ENCODE peak calls at places on chromosomes 13 and 19, in five cellular contexts. One of them, this sample, is unnamed.

GRCh38 chr19:16416574-16416973 is 55.2 kb downstream of the EPS15L1 start:
- DNase-seq in stimulated activated CD4-positive, alpha-beta T cell treated with anti-CD3 and anti-CD28 coated beads, Interleukin-4, amount 100 ng/mL, for 4 hours: no peak
- DNase-seq in fibroblast of lung: no peak
- DNase-seq in cardiac muscle cell: no peak
- DNase-seq in activated CD4-positive, alpha-beta T cell treated with anti-CD3 and anti-CD28 coated beads for 48 hours: no peak
- DNase-seq in this sample: no peak

GRCh38 chr13:55566334-55566733 is 1574.4 kb upstream of the PRR20A start:
- DNase-seq in activated CD4-positive, alpha-beta T cell treated with anti-CD3 and anti-CD28 coated beads for 48 hours: no peak
- DNase-seq in stimulated activated CD4-positive, alpha-beta T cell treated with anti-CD3 and anti-CD28 coated beads, Interleukin-4, amount 100 ng/mL, for 4 hours: no peak
- DNase-seq in fibroblast of lung: no peak
- DNase-seq in cardiac muscle cell: no peak
- DNase-seq in this sample: no peak

GRCh38 chr19:3849092-3849491 is 19.7 kb downstream of the ZFR2 start:
- DNase-seq in stimulated activated CD4-positive, alpha-beta T cell treated with anti-CD3 and anti-CD28 coated beads, Interleukin-4, amount 100 ng/mL, for 4 hours: peak; percentile 46
- DNase-seq in cardiac muscle cell: no peak
- DNase-seq in fibroblast of lung: no peak
- DNase-seq in activated CD4-positive, alpha-beta T cell treated with anti-CD3 and anti-CD28 coated beads for 48 hours: peak; percentile 64
- DNase-seq in this sample: no peak

GRCh38 chr13:45522571-45522970 is 57.8 kb downstream of the COG3 start:
- DNase-seq in fibroblast of lung: no peak
- DNase-seq in cardiac muscle cell: no peak
- DNase-seq in activated CD4-positive, alpha-beta T cell treated with anti-CD3 and anti-CD28 coated beads for 48 hours: no peak
- DNase-seq in stimulated activated CD4-positive, alpha-beta T cell treated with anti-CD3 and anti-CD28 coated beads, Interleukin-4, amount 100 ng/mL, for 4 hours: no peak
- DNase-seq in this sample: no peak

GRCh38 chr19:45657520-45658163 is 10.4 kb upstream of the GIPR start:
- DNase-seq in cardiac muscle cell: no peak
- DNase-seq in fibroblast of lung: no peak
- DNase-seq in activated CD4-positive, alpha-beta T cell treated with anti-CD3 and anti-CD28 coated beads for 48 hours: no peak
- DNase-seq in stimulated activated CD4-positive, alpha-beta T cell treated with anti-CD3 and anti-CD28 coated beads, Interleukin-4, amount 100 ng/mL, for 4 hours: no peak
- DNase-seq in this sample: no peak

GRCh38 chr19:52963229-52963760 is 614 bp upstream of the ZNF816 start:
- DNase-seq in stimulated activated CD4-positive, alpha-beta T cell treated with anti-CD3 and anti-CD28 coated beads, Interleukin-4, amount 100 ng/mL, for 4 hours: peak; percentile 2
- DNase-seq in activated CD4-positive, alpha-beta T cell treated with anti-CD3 and anti-CD28 coated beads for 48 hours: peak; percentile 12
- DNase-seq in cardiac muscle cell: no peak
- DNase-seq in fibroblast of lung: no peak
- DNase-seq in this sample: no peak

GRCh38 chr13:41054919-41055619 is 6.2 kb upstream of the WBP4 start:
- DNase-seq in stimulated activated CD4-positive, alpha-beta T cell treated with anti-CD3 and anti-CD28 coated beads, Interleukin-4, amount 100 ng/mL, for 4 hours: no peak
- DNase-seq in fibroblast of lung: no peak
- DNase-seq in cardiac muscle cell: no peak
- DNase-seq in activated CD4-positive, alpha-beta T cell treated with anti-CD3 and anti-CD28 coated beads for 48 hours: no peak
- DNase-seq in this sample: no peak

GRCh38 chr13:31904941-31905824 is 126.4 kb upstream of the FRY start:
- DNase-seq in cardiac muscle cell: no peak
- DNase-seq in stimulated activated CD4-positive, alpha-beta T cell treated with anti-CD3 and anti-CD28 coated beads, Interleukin-4, amount 100 ng/mL, for 4 hours: no peak
- DNase-seq in activated CD4-positive, alpha-beta T cell treated with anti-CD3 and anti-CD28 coated beads for 48 hours: no peak
- DNase-seq in fibroblast of lung: no peak
- DNase-seq in this sample: no peak

GRCh38 chr19:2798733-2799132 is 13.4 kb downstream of the THOP1 start:
- DNase-seq in cardiac muscle cell: peak; percentile 20
- DNase-seq in fibroblast of lung: no peak
- DNase-seq in stimulated activated CD4-positive, alpha-beta T cell treated with anti-CD3 and anti-CD28 coated beads, Interleukin-4, amount 100 ng/mL, for 4 hours: no peak
- DNase-seq in activated CD4-positive, alpha-beta T cell treated with anti-CD3 and anti-CD28 coated beads for 48 hours: no peak
- DNase-seq in this sample: no peak

GRCh38 chr13:59111711-59112110 is 1052.0 kb downstream of the DIAPH3 start:
- DNase-seq in fibroblast of lung: peak; percentile 76
- DNase-seq in activated CD4-positive, alpha-beta T cell treated with anti-CD3 and anti-CD28 coated beads for 48 hours: no peak
- DNase-seq in stimulated activated CD4-positive, alpha-beta T cell treated with anti-CD3 and anti-CD28 coated beads, Interleukin-4, amount 100 ng/mL, for 4 hours: no peak
- DNase-seq in cardiac muscle cell: peak; percentile 87
- DNase-seq in this sample: no peak

GRCh38 chr19:18860725-18861124 is 29.0 kb downstream of the UPF1 start:
- DNase-seq in fibroblast of lung: no peak
- DNase-seq in activated CD4-positive, alpha-beta T cell treated with anti-CD3 and anti-CD28 coated beads for 48 hours: no peak
- DNase-seq in stimulated activated CD4-positive, alpha-beta T cell treated with anti-CD3 and anti-CD28 coated beads, Interleukin-4, amount 100 ng/mL, for 4 hours: no peak
- DNase-seq in cardiac muscle cell: no peak
- DNase-seq in this sample: no peak

GRCh38 chr13:21688056-21688455 is 17.2 kb downstream of the FGF9 start:
- DNase-seq in activated CD4-positive, alpha-beta T cell treated with anti-CD3 and anti-CD28 coated beads for 48 hours: no peak
- DNase-seq in fibroblast of lung: no peak
- DNase-seq in stimulated activated CD4-positive, alpha-beta T cell treated with anti-CD3 and anti-CD28 coated beads, Interleukin-4, amount 100 ng/mL, for 4 hours: no peak
- DNase-seq in cardiac muscle cell: no peak
- DNase-seq in this sample: no peak

GRCh38 chr19:8451885-8452284 is 7.1 kb downstream of the HNRNPM start:
- DNase-seq in cardiac muscle cell: peak; percentile 36
- DNase-seq in activated CD4-positive, alpha-beta T cell treated with anti-CD3 and anti-CD28 coated beads for 48 hours: no peak
- DNase-seq in stimulated activated CD4-positive, alpha-beta T cell treated with anti-CD3 and anti-CD28 coated beads, Interleukin-4, amount 100 ng/mL, for 4 hours: no peak
- DNase-seq in fibroblast of lung: peak; percentile 48
- DNase-seq in this sample: no peak

GRCh38 chr13:48125794-48126228 is 30.9 kb upstream of the MED4 start:
- DNase-seq in fibroblast of lung: peak; percentile 55
- DNase-seq in cardiac muscle cell: peak; percentile 81
- DNase-seq in stimulated activated CD4-positive, alpha-beta T cell treated with anti-CD3 and anti-CD28 coated beads, Interleukin-4, amount 100 ng/mL, for 4 hours: no peak
- DNase-seq in activated CD4-positive, alpha-beta T cell treated with anti-CD3 and anti-CD28 coated beads for 48 hours: no peak
- DNase-seq in this sample: no peak

GRCh38 chr13:106113796-106114195 is 421.7 kb downstream of the EFNB2 start:
- DNase-seq in fibroblast of lung: no peak
- DNase-seq in activated CD4-positive, alpha-beta T cell treated with anti-CD3 and anti-CD28 coated beads for 48 hours: no peak
- DNase-seq in stimulated activated CD4-positive, alpha-beta T cell treated with anti-CD3 and anti-CD28 coated beads, Interleukin-4, amount 100 ng/mL, for 4 hours: no peak
- DNase-seq in cardiac muscle cell: no peak
- DNase-seq in this sample: no peak

GRCh38 chr19:46426506-46427162 is 2.1 kb downstream of the PNMA8C start:
- DNase-seq in cardiac muscle cell: peak; percentile 89
- DNase-seq in activated CD4-positive, alpha-beta T cell treated with anti-CD3 and anti-CD28 coated beads for 48 hours: peak; percentile 54
- DNase-seq in stimulated activated CD4-positive, alpha-beta T cell treated with anti-CD3 and anti-CD28 coated beads, Interleukin-4, amount 100 ng/mL, for 4 hours: no peak
- DNase-seq in fibroblast of lung: peak; percentile 84
- DNase-seq in this sample: peak; percentile 52

GRCh38 chr19:18373892-18374629 is 11.9 kb upstream of the GDF15 start:
- DNase-seq in stimulated activated CD4-positive, alpha-beta T cell treated with anti-CD3 and anti-CD28 coated beads, Interleukin-4, amount 100 ng/mL, for 4 hours: peak; percentile 14
- DNase-seq in activated CD4-positive, alpha-beta T cell treated with anti-CD3 and anti-CD28 coated beads for 48 hours: peak; percentile 58
- DNase-seq in fibroblast of lung: peak; percentile 99
- DNase-seq in cardiac muscle cell: peak; percentile 99
- DNase-seq in this sample: peak; percentile 93

GRCh38 chr19:51503891-51504290 is 2.3 kb upstream of the SIGLEC12 start:
- DNase-seq in fibroblast of lung: no peak
- DNase-seq in cardiac muscle cell: no peak
- DNase-seq in stimulated activated CD4-positive, alpha-beta T cell treated with anti-CD3 and anti-CD28 coated beads, Interleukin-4, amount 100 ng/mL, for 4 hours: no peak
- DNase-seq in activated CD4-positive, alpha-beta T cell treated with anti-CD3 and anti-CD28 coated beads for 48 hours: no peak
- DNase-seq in this sample: no peak

GRCh38 chr13:64248371-64249065 is 2832.9 kb upstream of the PCDH20 start:
- DNase-seq in fibroblast of lung: no peak
- DNase-seq in activated CD4-positive, alpha-beta T cell treated with anti-CD3 and anti-CD28 coated beads for 48 hours: no peak
- DNase-seq in cardiac muscle cell: peak; percentile 6
- DNase-seq in stimulated activated CD4-positive, alpha-beta T cell treated with anti-CD3 and anti-CD28 coated beads, Interleukin-4, amount 100 ng/mL, for 4 hours: no peak
- DNase-seq in this sample: no peak

GRCh38 chr13:109100705-109101104 is 471.3 kb downstream of the MYO16 start:
- DNase-seq in activated CD4-positive, alpha-beta T cell treated with anti-CD3 and anti-CD28 coated beads for 48 hours: no peak
- DNase-seq in fibroblast of lung: no peak
- DNase-seq in cardiac muscle cell: no peak
- DNase-seq in stimulated activated CD4-positive, alpha-beta T cell treated with anti-CD3 and anti-CD28 coated beads, Interleukin-4, amount 100 ng/mL, for 4 hours: no peak
- DNase-seq in this sample: no peak

GRCh38 chr19:6473652-6474051 is 7.9 kb downstream of the DENND1C start:
- DNase-seq in activated CD4-positive, alpha-beta T cell treated with anti-CD3 and anti-CD28 coated beads for 48 hours: no peak
- DNase-seq in fibroblast of lung: no peak
- DNase-seq in stimulated activated CD4-positive, alpha-beta T cell treated with anti-CD3 and anti-CD28 coated beads, Interleukin-4, amount 100 ng/mL, for 4 hours: no peak
- DNase-seq in cardiac muscle cell: no peak
- DNase-seq in this sample: no peak

GRCh38 chr13:64640002-64640401 is 2590.1 kb downstream of the PCDH9 start:
- DNase-seq in stimulated activated CD4-positive, alpha-beta T cell treated with anti-CD3 and anti-CD28 coated beads, Interleukin-4, amount 100 ng/mL, for 4 hours: no peak
- DNase-seq in fibroblast of lung: no peak
- DNase-seq in cardiac muscle cell: no peak
- DNase-seq in activated CD4-positive, alpha-beta T cell treated with anti-CD3 and anti-CD28 coated beads for 48 hours: no peak
- DNase-seq in this sample: no peak

GRCh38 chr19:48511800-48512503 is at the start of gene LMTK3:
- DNase-seq in activated CD4-positive, alpha-beta T cell treated with anti-CD3 and anti-CD28 coated beads for 48 hours: peak; percentile 82
- DNase-seq in fibroblast of lung: peak; percentile 22
- DNase-seq in cardiac muscle cell: peak; percentile 52
- DNase-seq in stimulated activated CD4-positive, alpha-beta T cell treated with anti-CD3 and anti-CD28 coated beads, Interleukin-4, amount 100 ng/mL, for 4 hours: peak; percentile 64
- DNase-seq in this sample: no peak

GRCh38 chr13:111508164-111508870 is 187.9 kb downstream of the TEX29 start:
- DNase-seq in activated CD4-positive, alpha-beta T cell treated with anti-CD3 and anti-CD28 coated beads for 48 hours: no peak
- DNase-seq in stimulated activated CD4-positive, alpha-beta T cell treated with anti-CD3 and anti-CD28 coated beads, Interleukin-4, amount 100 ng/mL, for 4 hours: no peak
- DNase-seq in fibroblast of lung: no peak
- DNase-seq in cardiac muscle cell: no peak
- DNase-seq in this sample: no peak

GRCh38 chr19:36916991-36917390 is 859 bp downstream of the ZNF568 start:
- DNase-seq in cardiac muscle cell: peak; percentile 46
- DNase-seq in activated CD4-positive, alpha-beta T cell treated with anti-CD3 and anti-CD28 coated beads for 48 hours: peak; percentile 3
- DNase-seq in stimulated activated CD4-positive, alpha-beta T cell treated with anti-CD3 and anti-CD28 coated beads, Interleukin-4, amount 100 ng/mL, for 4 hours: no peak
- DNase-seq in fibroblast of lung: peak; percentile 55
- DNase-seq in this sample: no peak

GRCh38 chr19:5349041-5349440 is 8.4 kb upstream of the PTPRS start:
- DNase-seq in activated CD4-positive, alpha-beta T cell treated with anti-CD3 and anti-CD28 coated beads for 48 hours: no peak
- DNase-seq in cardiac muscle cell: no peak
- DNase-seq in fibroblast of lung: no peak
- DNase-seq in stimulated activated CD4-positive, alpha-beta T cell treated with anti-CD3 and anti-CD28 coated beads, Interleukin-4, amount 100 ng/mL, for 4 hours: no peak
- DNase-seq in this sample: no peak

GRCh38 chr13:74839656-74840055 is 642.3 kb downstream of the TBC1D4 start:
- DNase-seq in stimulated activated CD4-positive, alpha-beta T cell treated with anti-CD3 and anti-CD28 coated beads, Interleukin-4, amount 100 ng/mL, for 4 hours: no peak
- DNase-seq in cardiac muscle cell: peak; percentile 4
- DNase-seq in fibroblast of lung: peak; percentile 4
- DNase-seq in activated CD4-positive, alpha-beta T cell treated with anti-CD3 and anti-CD28 coated beads for 48 hours: no peak
- DNase-seq in this sample: no peak

GRCh38 chr19:6983448-6983847 is 37.8 kb downstream of the MBD3L2B start:
- DNase-seq in cardiac muscle cell: no peak
- DNase-seq in stimulated activated CD4-positive, alpha-beta T cell treated with anti-CD3 and anti-CD28 coated beads, Interleukin-4, amount 100 ng/mL, for 4 hours: no peak
- DNase-seq in activated CD4-positive, alpha-beta T cell treated with anti-CD3 and anti-CD28 coated beads for 48 hours: no peak
- DNase-seq in fibroblast of lung: no peak
- DNase-seq in this sample: no peak